ENCODE peak calls at places on chromosomes 3 and 15, in seven cellular contexts. S is colonic mucosa, Z is GM13977, M is astrocyte, C is cardiac fibroblast, Y is A549, T is progenitor cell of endocrine pancreas. A is an unnamed sample.
A peak's percentile ranks its signal among the peaks of the same experiment; 100 is the strongest.

GRCh38 chr15:64224508-64224907 is 61.7 kb upstream of the PPIB start:
- DNase-seq in S (peak; percentile 53), M (peak; percentile 38), C (peak; percentile 77), Y (no peak), T (no peak), Z (no peak), A (no peak)

GRCh38 chr3:178320481-178321352 is 215.5 kb upstream of the KCNMB2 start:
- DNase-seq in Y (no peak), S (peak; percentile 23), T (no peak), M (peak; percentile 82), C (peak; percentile 67), Z (no peak), A (peak; percentile 5)

GRCh38 chr15:82830427-82831173 is 21.2 kb downstream of the WHAMM start:
- DNase-seq in T (no peak), S (no peak), Y (no peak), C (no peak), Z (peak; percentile 3), M (no peak), A (no peak)

GRCh38 chr15:31477301-31477700 is 150.7 kb downstream of the KLF13 start:
- DNase-seq in M (no peak), C (no peak), T (no peak), S (no peak), Y (no peak), Z (no peak), A (no peak)

GRCh38 chr15:63051701-63052066 is 9.1 kb downstream of the TPM1 start:
- DNase-seq in S (no peak), M (no peak), Z (no peak), T (no peak), C (no peak), Y (no peak), A (no peak)

GRCh38 chr3:52679139-52679538 is 6.6 kb downstream of the PBRM1 start:
- DNase-seq in Y (no peak), M (no peak), Z (no peak), C (no peak), T (no peak), S (no peak), A (no peak)

GRCh38 chr15:61057830-61058529 is 171.1 kb downstream of the RORA start:
- DNase-seq in M (no peak), C (no peak), T (no peak), Y (no peak), Z (no peak), S (no peak), A (no peak)

GRCh38 chr15:33013827-33014445 is 180.6 kb downstream of the FMN1 start:
- DNase-seq in T (no peak), M (peak; percentile 85), Z (no peak), Y (peak; percentile 81), S (no peak), C (peak; percentile 76), A (no peak)

GRCh38 chr15:77022646-77023575 is 28.0 kb downstream of the PSTPIP1 start:
- DNase-seq in M (no peak), S (no peak), Z (no peak), Y (no peak), T (no peak), C (no peak), A (no peak)

GRCh38 chr3:78765671-78766485 is 1001.9 kb downstream of the ROBO1 start:
- DNase-seq in S (no peak), Y (no peak), T (no peak), Z (no peak), C (no peak), M (no peak), A (no peak)

GRCh38 chr3:16477054-16477453 is 36.4 kb downstream of the RFTN1 start:
- DNase-seq in S (no peak), T (no peak), M (peak; percentile 56), Z (no peak), C (peak; percentile 66), Y (no peak), A (no peak)

GRCh38 chr15:25022233-25022632 is 67.4 kb downstream of the SNRPN start:
- DNase-seq in M (peak; percentile 69), S (no peak), Z (no peak), T (no peak), Y (no peak), C (peak; percentile 21), A (no peak)

GRCh38 chr3:85838921-85839320 is 880.1 kb downstream of the CADM2 start:
- DNase-seq in Z (no peak), Y (no peak), C (no peak), S (no peak), T (no peak), M (no peak), A (no peak)

GRCh38 chr3:10532939-10533730 is 27.7 kb upstream of the ATP2B2 start:
- DNase-seq in M (no peak), S (peak; percentile 4), C (no peak), Y (no peak), T (no peak), Z (no peak), A (no peak)

GRCh38 chr3:103818800-103819199 is 1384.0 kb downstream of the ZPLD1 start:
- DNase-seq in T (no peak), S (no peak), Y (no peak), C (no peak), M (no peak), Z (no peak), A (no peak)

GRCh38 chr3:45008117-45008516 is 18.0 kb upstream of the CLEC3B start:
- DNase-seq in S (no peak), C (peak; percentile 84), T (no peak), M (peak; percentile 36), Z (no peak), Y (no peak), A (no peak)

GRCh38 chr3:141913150-141913811 is 36.8 kb downstream of the ATP1B3 start:
- DNase-seq in C (peak; percentile 81), Z (peak; percentile 55), Y (peak; percentile 77), S (peak; percentile 56), M (peak; percentile 34), T (no peak), A (no peak)

GRCh38 chr15:67091073-67091965 is 25.9 kb downstream of the SMAD3 start:
- DNase-seq in M (peak; percentile 99), Y (peak; percentile 89), C (peak; percentile 87), Z (peak; percentile 57), S (peak; percentile 57), T (no peak), A (peak; percentile 76)

GRCh38 chr3:51559266-51559907 is 20.9 kb downstream of the RAD54L2 start:
- DNase-seq in M (peak; percentile 57), Z (no peak), S (no peak), Y (no peak), T (no peak), C (peak; percentile 71), A (no peak)

GRCh38 chr15:75596703-75597345 is 17.7 kb upstream of the PTPN9 start:
- DNase-seq in C (no peak), Y (no peak), M (no peak), S (no peak), Z (no peak), T (no peak), A (no peak)

GRCh38 chr15:75594276-75594675 is 15.2 kb upstream of the PTPN9 start:
- DNase-seq in Z (no peak), Y (no peak), C (no peak), M (no peak), S (no peak), T (no peak), A (no peak)

GRCh38 chr15:75598361-75598760 is 19.2 kb upstream of the PTPN9 start:
- DNase-seq in S (no peak), Y (no peak), T (no peak), C (no peak), M (no peak), Z (no peak), A (no peak)

GRCh38 chr15:75599396-75599795 is 20.3 kb upstream of the PTPN9 start:
- DNase-seq in C (no peak), Z (no peak), M (no peak), T (no peak), Y (no peak), S (no peak), A (no peak)

GRCh38 chr15:75597667-75598341 is 18.7 kb upstream of the PTPN9 start:
- DNase-seq in Y (peak; percentile 33), Z (no peak), T (no peak), C (peak; percentile 37), M (no peak), S (no peak), A (no peak)
- TF ChIP-seq CTCF in Y (peak; percentile 36), Z (peak; percentile 41), T (peak; percentile 40), C (peak; percentile 44), M (peak; percentile 31), S (peak; percentile 23), A (peak; percentile 44)

GRCh38 chr3:190877925-190878324 is 15.4 kb upstream of the GMNC start:
- DNase-seq in C (no peak), Z (no peak), T (no peak), Y (peak; percentile 25), S (no peak), M (no peak), A (peak; percentile 11)
- TF ChIP-seq CTCF in C (peak; percentile 30), Z (peak; percentile 44), T (peak; percentile 21), Y (no peak), S (no peak), M (no peak), A (peak; percentile 38)

GRCh38 chr3:12541625-12542024 is 3.7 kb downstream of the MKRN2OS start:
- DNase-seq in M (no peak), Z (no peak), S (no peak), Y (no peak), C (peak; percentile 14), T (no peak), A (no peak)
- TF ChIP-seq CTCF in M (no peak), Z (no peak), S (no peak), Y (no peak), C (peak; percentile 33), T (peak; percentile 52), A (peak; percentile 46)

GRCh38 chr3:32873491-32874130 is 55.8 kb downstream of the TRIM71 start:
- DNase-seq in Z (no peak), C (no peak), S (no peak), M (no peak), T (no peak), Y (no peak), A (no peak)
- TF ChIP-seq CTCF in Z (peak; percentile 7), C (no peak), S (no peak), M (no peak), T (no peak), Y (no peak), A (peak; percentile 53)